ENCODE peak calls at places on chromosomes 13 and 19, in nine cellular contexts. I, J, Q, A, P, B, N, R and Z are unnamed samples. For H3K27me3 and H3K4me1, the result is how much of the 10 kb centered on the place peaks cover.

GRCh38 chr19:36041831-36042230 is 9.2 kb upstream of the CLIP3 start:
- DNase-seq in R (no peak), A (no peak), P (peak), B (peak), Q (no peak), J (peak), I (no peak), N (no peak), Z (no peak)

GRCh38 chr19:45886427-45887310 is 728 bp upstream of the IRF2BP1 start:
- DNase-seq in P (peak), I (peak), A (peak), B (peak), R (peak), Q (peak), J (peak), N (peak), Z (peak)

GRCh38 chr19:10142701-10143375 is 23.1 kb upstream of the EIF3G start:
- DNase-seq in P (no peak), I (no peak), Q (no peak), A (no peak), J (no peak), B (no peak), N (no peak), R (no peak), Z (no peak)

GRCh38 chr13:49454388-49455015 is 10.4 kb downstream of the SETDB2 start:
- DNase-seq in R (no peak), I (no peak), N (no peak), B (no peak), Q (no peak), A (no peak), P (no peak), J (peak), Z (no peak)

GRCh38 chr13:113834496-113835200 is 29.2 kb downstream of the GAS6 start:
- DNase-seq in I (no peak), J (no peak), P (peak), B (no peak), R (no peak), N (peak), Q (no peak), A (no peak), Z (peak)

GRCh38 chr13:78160793-78161192 is 242.2 kb upstream of the EDNRB start:
- DNase-seq in R (no peak), P (no peak), I (no peak), Q (no peak), J (peak), N (no peak), B (no peak), A (no peak), Z (no peak)

GRCh38 chr19:21835429-21835809 is 563 bp downstream of the ZNF43 start:
- DNase-seq in I (no peak), N (no peak), R (peak), J (no peak), P (no peak), B (no peak), A (no peak), Q (no peak), Z (no peak)

GRCh38 chr13:113220877-113221276 is 11.5 kb downstream of the CUL4A start:
- DNase-seq in P (no peak), B (no peak), J (no peak), N (peak), A (no peak), R (no peak), Q (no peak), I (no peak), Z (no peak)

GRCh38 chr19:34686455-34686854 is 9.0 kb downstream of the ZNF302 start:
- DNase-seq in J (no peak), I (no peak), N (no peak), R (no peak), Q (no peak), B (no peak), P (no peak), A (no peak), Z (no peak)

GRCh38 chr13:99970761-99971575 is 599 bp downstream of the ZIC5 start:
- DNase-seq in N (no peak), I (no peak), J (no peak), R (no peak), A (no peak), B (no peak), P (no peak), Q (no peak), Z (no peak)

GRCh38 chr13:28613562-28613961 is 45.4 kb upstream of the POMP start:
- DNase-seq in R (no peak), N (no peak), I (no peak), B (no peak), P (no peak), J (no peak), A (no peak), Q (no peak), Z (no peak)

GRCh38 chr19:19230999-19231398 is 19.2 kb downstream of the NCAN start:
- DNase-seq in N (no peak), J (no peak), P (no peak), Q (no peak), R (no peak), A (no peak), B (no peak), I (no peak), Z (no peak)

GRCh38 chr13:95650691-95651090 is 6.2 kb upstream of the DZIP1 start:
- DNase-seq in J (no peak), P (no peak), B (no peak), R (no peak), Q (no peak), A (no peak), I (no peak), N (no peak), Z (no peak)

GRCh38 chr13:77868717-77869116 is 49.9 kb downstream of the EDNRB start:
- DNase-seq in P (no peak), B (no peak), R (no peak), I (no peak), A (no peak), Q (no peak), N (no peak), J (peak), Z (no peak)

GRCh38 chr13:21637296-21637695 is 33.3 kb upstream of the MICU2 start:
- DNase-seq in J (peak), P (no peak), Q (peak), B (no peak), N (no peak), R (no peak), I (no peak), A (peak), Z (no peak)

GRCh38 chr19:1261512-1261862 is 7.6 kb upstream of the CIRBP start:
- DNase-seq in R (no peak), Q (no peak), A (no peak), J (no peak), I (no peak), B (no peak), N (no peak), P (no peak), Z (no peak)

GRCh38 chr19:17419491-17420266 is at the start of gene MVB12A:
- DNase-seq in R (peak), Q (peak), J (peak), I (peak), N (peak), A (peak), B (peak), P (peak), Z (peak)

GRCh38 chr13:75153834-75154233 is 328.1 kb downstream of the TBC1D4 start:
- DNase-seq in Q (no peak), N (no peak), B (no peak), P (no peak), I (no peak), R (no peak), A (no peak), J (no peak), Z (no peak)

GRCh38 chr19:47658431-47659383 is 49.8 kb downstream of the BICRA start:
- DNase-seq in P (no peak), B (no peak), Q (no peak), R (no peak), N (no peak), A (peak), I (no peak), J (no peak), Z (no peak)

GRCh38 chr19:17553256-17553655 is 2.2 kb upstream of the COLGALT1 start:
- DNase-seq in R (peak), B (peak), A (no peak), Q (no peak), N (peak), I (peak), J (peak), P (peak), Z (peak)

GRCh38 chr13:58852076-58852475 is 1220.5 kb downstream of the PCDH17 start:
- DNase-seq in B (no peak), R (no peak), P (no peak), J (no peak), I (no peak), Q (no peak), N (no peak), A (no peak), Z (no peak)

GRCh38 chr13:99432637-99433542 is 68.4 kb upstream of the TM9SF2 start:
- DNase-seq in I (peak), B (peak), Q (peak), R (peak), A (peak), P (peak), N (peak), J (peak), Z (peak)

GRCh38 chr13:77966671-77967070 is 48.0 kb upstream of the EDNRB start:
- DNase-seq in B (no peak), N (no peak), P (no peak), R (no peak), I (no peak), J (no peak), A (no peak), Q (no peak), Z (no peak)

GRCh38 chr19:50191270-50191669 is 12.2 kb upstream of the MYH14 start:
- DNase-seq in J (no peak), I (no peak), A (no peak), R (no peak), Q (no peak), P (no peak), N (no peak), B (no peak), Z (no peak)

GRCh38 chr19:50184196-50184595 is 19.2 kb upstream of the MYH14 start:
- DNase-seq in B (no peak), R (no peak), N (no peak), Q (no peak), P (no peak), J (no peak), I (no peak), A (no peak), Z (no peak)

GRCh38 chr19:50189326-50189725 is 14.1 kb upstream of the MYH14 start:
- DNase-seq in N (no peak), R (no peak), P (no peak), J (no peak), Q (no peak), B (no peak), I (no peak), A (no peak), Z (no peak)

GRCh38 chr19:50190439-50190891 is 13.0 kb upstream of the MYH14 start:
- DNase-seq in P (no peak), N (no peak), B (no peak), R (no peak), Q (no peak), A (peak), I (no peak), J (no peak), Z (no peak)

GRCh38 chr19:50187937-50188336 is 15.5 kb upstream of the MYH14 start:
- DNase-seq in N (no peak), R (no peak), J (no peak), A (no peak), P (no peak), I (no peak), Q (no peak), B (no peak), Z (no peak)
- H3K27me3 ChIP-seq in N (under half), R (under half), J (under half), A (under half), P (under half), I (under half), Q (under half), B (under half), Z (under half)

DNA sequence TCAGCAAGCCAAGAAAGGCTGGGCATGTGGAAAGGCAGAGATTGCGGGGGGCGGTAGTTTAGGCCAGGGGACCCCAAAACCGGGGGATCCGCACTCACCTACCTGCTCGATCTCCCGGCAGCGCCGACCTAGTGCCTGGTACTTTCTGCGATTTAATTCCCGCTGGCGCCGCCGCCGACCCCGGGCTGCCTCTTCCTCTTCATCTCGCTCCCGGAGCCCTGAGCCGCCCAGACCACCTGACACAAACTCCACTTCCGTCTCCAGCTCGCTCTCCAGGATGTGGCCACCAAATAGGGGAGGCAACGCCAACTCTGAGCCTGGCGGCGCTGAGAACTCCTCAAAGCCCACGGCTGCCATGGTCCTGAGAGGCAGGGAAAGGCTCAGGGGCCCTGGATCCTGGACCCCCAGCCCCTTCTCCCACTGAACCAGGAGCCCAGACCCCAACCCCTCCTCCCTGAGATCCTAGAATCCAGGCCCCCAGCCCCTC is 1.1 kb downstream of the TFPT start:
- DNase-seq in R (peak), B (no peak), N (no peak), A (peak), J (peak), I (no peak), P (no peak), Q (no peak), Z (no peak)
- TF ChIP-seq POLR2A in R (no peak), B (no peak), N (no peak), A (no peak), J (no peak), I (no peak), P (no peak), Q (no peak), Z (no peak)

GRCh38 chr19:32313866-32314265 is 31.5 kb upstream of the ZNF507 start:
- DNase-seq in P (no peak), B (no peak), A (no peak), N (no peak), J (no peak), R (no peak), Q (no peak), I (no peak), Z (no peak)

GRCh38 chr19:32307591-32307990 is 37.8 kb upstream of the ZNF507 start:
- DNase-seq in B (no peak), N (no peak), J (no peak), P (no peak), R (no peak), A (no peak), I (no peak), Q (no peak), Z (no peak)

GRCh38 chr19:32309711-32310390 is 35.6 kb upstream of the ZNF507 start:
- DNase-seq in A (no peak), P (no peak), J (no peak), R (no peak), N (no peak), B (no peak), I (no peak), Q (no peak), Z (no peak)

GRCh38 chr19:32311371-32311770 is 34.0 kb upstream of the ZNF507 start:
- DNase-seq in P (no peak), N (no peak), R (no peak), Q (no peak), A (no peak), B (no peak), J (no peak), I (no peak), Z (no peak)

GRCh38 chr19:32308436-32309077 is 36.9 kb upstream of the ZNF507 start:
- DNase-seq in B (no peak), Q (no peak), A (no peak), J (no peak), I (no peak), P (no peak), R (no peak), N (no peak), Z (no peak)
- H3K4me1 ChIP-seq in B (under half), Q (under half), A (under half), J (under half), I (under half), P (under half), R (under half), N (under half), Z (under half)

GRCh38 chr19:40193587-40193849 is 2.3 kb downstream of the MAP3K10 start:
- DNase-seq in B (no peak), R (no peak), J (peak), A (no peak), P (no peak), I (no peak), N (no peak), Q (no peak), Z (no peak)

GRCh38 chr19:40191836-40192646 is 815 bp downstream of the MAP3K10 start:
- DNase-seq in I (no peak), Q (peak), J (peak), B (no peak), R (peak), P (peak), N (peak), A (no peak), Z (no peak)

GRCh38 chr19:40190891-40191835 is at the start of gene MAP3K10:
- DNase-seq in A (peak), B (peak), I (peak), Q (peak), N (peak), R (peak), J (peak), P (peak), Z (peak)

GRCh38 chr19:40198272-40198990 is 7.2 kb downstream of the MAP3K10 start:
- DNase-seq in J (no peak), N (no peak), A (no peak), Q (no peak), R (no peak), I (no peak), P (no peak), B (no peak), Z (no peak)

GRCh38 chr19:40192758-40193586 is 1.7 kb downstream of the MAP3K10 start:
- DNase-seq in I (no peak), A (no peak), Q (no peak), N (no peak), R (no peak), B (no peak), P (no peak), J (no peak), Z (no peak)
- H3K27me3 ChIP-seq in I (under half), A (under half), Q (under half), N (under half), R (under half), B (under half), P (under half), J (under half), Z (under half)

GRCh38 chr19:50328257-50329145 is 676 bp downstream of the KCNC3 start:
- DNase-seq in B (no peak), P (no peak), J (no peak), A (no peak), I (no peak), R (no peak), N (peak), Q (peak), Z (peak)

GRCh38 chr19:50327461-50328256 is 1.5 kb downstream of the KCNC3 start:
- DNase-seq in R (no peak), Q (no peak), A (no peak), P (no peak), N (no peak), J (no peak), B (no peak), I (peak), Z (peak)

GRCh38 chr19:50331187-50332013 is 2.2 kb upstream of the KCNC3 start:
- DNase-seq in J (no peak), Q (no peak), R (no peak), P (no peak), I (no peak), N (no peak), A (no peak), B (no peak), Z (no peak)

GRCh38 chr19:50330365-50331078 is 1.3 kb upstream of the KCNC3 start:
- DNase-seq in I (peak), J (peak), A (peak), P (peak), N (peak), Q (peak), B (peak), R (peak), Z (peak)

DNA sequence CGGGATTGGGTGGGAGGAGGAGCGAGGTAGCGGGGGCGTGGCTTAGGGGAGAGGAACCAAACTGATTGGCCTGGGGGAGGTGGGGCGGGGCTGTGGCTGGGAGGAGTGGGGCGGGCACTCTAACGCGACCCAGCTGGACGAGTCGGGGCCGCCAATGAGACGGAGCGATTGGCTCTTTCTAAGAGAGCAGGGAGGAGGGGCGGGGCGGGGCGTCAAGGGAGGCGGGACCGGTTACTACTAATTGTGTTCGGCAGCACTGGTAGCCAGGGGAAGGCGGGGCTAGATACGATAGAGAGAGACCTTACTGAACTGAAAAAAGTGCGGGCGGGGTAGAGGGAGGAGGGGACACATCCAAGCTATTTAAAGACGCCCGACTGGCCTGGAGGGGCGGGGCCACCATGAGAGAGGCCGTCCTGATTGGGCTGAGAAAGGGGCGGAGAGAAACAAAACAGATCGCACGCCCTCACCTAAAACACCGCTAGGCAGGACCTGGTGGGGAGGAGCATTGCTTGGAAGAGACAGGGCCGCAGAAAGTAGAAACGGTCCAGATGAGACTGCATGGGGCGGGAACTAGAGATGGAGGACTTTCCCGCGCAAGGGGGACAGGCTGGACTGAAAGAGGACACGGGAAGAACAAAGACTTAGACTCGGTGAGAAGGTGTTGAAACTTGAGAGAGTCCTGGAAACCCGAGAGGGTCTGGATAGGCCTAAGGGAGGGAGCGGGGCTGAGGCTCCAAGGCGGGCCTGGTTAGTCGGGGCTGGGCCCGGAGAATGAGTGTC is at the start of gene KCNC3:
- DNase-seq in J (peak), Q (peak), B (peak), A (peak), N (peak), P (peak), R (peak), I (peak), Z (peak)
- TF ChIP-seq POLR2A in J (no peak), Q (peak), B (peak), A (no peak), N (peak), P (no peak), R (no peak), I (peak), Z (peak)

DNA sequence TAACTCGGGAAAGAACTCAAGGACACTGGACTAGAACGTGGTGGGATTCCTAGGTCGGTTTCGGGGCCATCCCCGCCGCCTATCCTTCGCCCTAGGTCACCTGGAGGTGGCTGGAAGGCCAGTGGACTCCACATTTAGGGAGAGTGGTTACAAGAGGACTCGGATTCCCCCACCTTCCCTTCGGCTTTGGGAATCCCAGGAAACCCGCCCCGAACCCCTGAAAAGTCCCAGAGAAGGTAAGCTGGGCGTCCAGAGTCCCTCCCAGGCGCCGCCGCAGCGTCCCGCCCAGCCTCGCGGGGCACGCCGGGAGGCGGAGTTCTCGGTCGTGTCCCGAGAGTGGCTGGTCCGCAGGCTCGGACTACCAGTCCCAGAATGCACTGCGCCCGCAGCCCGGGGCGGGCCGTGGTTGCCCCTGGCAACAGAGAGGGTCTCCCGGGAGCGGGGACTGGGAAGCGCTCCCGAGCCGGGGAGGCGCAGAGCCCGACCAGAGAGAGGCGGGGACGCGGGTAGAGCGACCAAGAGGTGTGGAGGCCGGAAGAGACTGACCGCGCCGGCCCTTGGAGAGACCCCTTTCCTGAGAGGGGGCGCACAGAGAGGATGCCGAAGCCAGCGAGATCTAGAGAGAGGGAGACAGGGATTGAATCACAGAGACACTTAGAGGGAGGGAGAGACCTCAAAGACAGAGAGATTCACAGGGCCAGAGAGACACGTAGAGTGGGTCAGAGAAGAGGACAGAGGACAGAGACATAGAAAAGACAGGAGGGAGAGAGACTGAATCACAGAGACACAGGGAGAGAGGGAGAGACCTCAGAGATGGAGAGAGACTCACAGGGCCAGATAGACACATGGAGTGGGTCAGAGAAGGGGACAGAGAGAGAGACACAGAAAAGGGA is 2.6 kb upstream of the PRKCG start:
- DNase-seq in I (peak), P (peak), N (peak), R (peak), B (peak), Q (peak), A (peak), J (peak), Z (peak)
- H3K4me1 ChIP-seq in I (under half), P (under half), N (under half), R (under half), B (under half), Q (under half), A (half or more), J (under half), Z (under half)